ENCODE peak calls at places on chromosomes 12 and 14, in six cellular contexts. W, U, K, Q, J and Z are unnamed samples.

GRCh38 chr12:131132118-131132892 is 178.6 kb downstream of the ADGRD1 start:
- DNase-seq in W (peak; percentile 30), U (peak; percentile 47), K (peak; percentile 25), Q (no peak), J (no peak), Z (peak; percentile 90)

GRCh38 chr14:64549016-64549415 is 745 bp upstream of the PPP1R36 start:
- DNase-seq in W (no peak), U (no peak), K (no peak), Q (no peak), J (no peak), Z (no peak)

GRCh38 chr12:85057370-85057963 is 21.3 kb downstream of the LRRIQ1 start:
- DNase-seq in W (no peak), U (peak; percentile 39), K (no peak), Q (peak; percentile 58), J (no peak), Z (no peak)

GRCh38 chr12:54010972-54011664 is 2.3 kb downstream of the HOXC8 start:
- DNase-seq in W (no peak), U (no peak), K (no peak), Q (no peak), J (no peak), Z (no peak)

GRCh38 chr14:52797653-52798052 is 6.2 kb upstream of the GNPNAT1 start:
- DNase-seq in W (no peak), U (no peak), K (no peak), Q (no peak), J (no peak), Z (no peak)

GRCh38 chr12:62885242-62885641 is 49.7 kb downstream of the PPM1H start:
- DNase-seq in W (no peak), U (no peak), K (no peak), Q (no peak), J (no peak), Z (no peak)

GRCh38 chr14:50667491-50668007 is 557 bp downstream of the SAV1 start:
- DNase-seq in W (no peak), U (no peak), K (no peak), Q (no peak), J (no peak), Z (no peak)

GRCh38 chr14:76810953-76811400 is 1.7 kb downstream of the ANGEL1 start:
- DNase-seq in W (no peak), U (peak; percentile 13), K (no peak), Q (peak; percentile 59), J (no peak), Z (no peak)

GRCh38 chr14:60648934-60649814 is at the start of gene SIX1:
- DNase-seq in W (peak; percentile 28), U (peak; percentile 62), K (no peak), Q (peak; percentile 83), J (no peak), Z (no peak)

GRCh38 chr14:54487771-54488170 is 1.0 kb downstream of the GMFB start:
- DNase-seq in W (no peak), U (no peak), K (no peak), Q (peak; percentile 59), J (no peak), Z (no peak)

GRCh38 chr12:71551529-71551928 is 111.9 kb downstream of the LGR5 start:
- DNase-seq in W (no peak), U (peak; percentile 7), K (no peak), Q (peak; percentile 6), J (no peak), Z (no peak)

GRCh38 chr14:20608383-20609095 is 17.4 kb upstream of the RNASE12 start:
- DNase-seq in W (no peak), U (no peak), K (no peak), Q (no peak), J (no peak), Z (no peak)

GRCh38 chr12:122072031-122072970 is 6.3 kb upstream of the MLXIP start:
- DNase-seq in W (no peak), U (no peak), K (no peak), Q (peak; percentile 84), J (no peak), Z (no peak)

GRCh38 chr14:83520837-83521236 is 1987.2 kb upstream of the SEL1L start:
- DNase-seq in W (no peak), U (no peak), K (no peak), Q (no peak), J (no peak), Z (no peak)

GRCh38 chr14:35374273-35374681 is 30.3 kb downstream of the NFKBIA start:
- DNase-seq in W (peak; percentile 41), U (peak; percentile 35), K (peak; percentile 62), Q (peak; percentile 36), J (no peak), Z (no peak)

GRCh38 chr12:120079352-120080042 is 37.1 kb downstream of the RAB35 start:
- DNase-seq in W (no peak), U (peak; percentile 18), K (no peak), Q (no peak), J (no peak), Z (no peak)

GRCh38 chr14:79585845-79586244 is 625.5 kb downstream of the DIO2 start:
- DNase-seq in W (no peak), U (no peak), K (no peak), Q (no peak), J (no peak), Z (no peak)

DNA sequence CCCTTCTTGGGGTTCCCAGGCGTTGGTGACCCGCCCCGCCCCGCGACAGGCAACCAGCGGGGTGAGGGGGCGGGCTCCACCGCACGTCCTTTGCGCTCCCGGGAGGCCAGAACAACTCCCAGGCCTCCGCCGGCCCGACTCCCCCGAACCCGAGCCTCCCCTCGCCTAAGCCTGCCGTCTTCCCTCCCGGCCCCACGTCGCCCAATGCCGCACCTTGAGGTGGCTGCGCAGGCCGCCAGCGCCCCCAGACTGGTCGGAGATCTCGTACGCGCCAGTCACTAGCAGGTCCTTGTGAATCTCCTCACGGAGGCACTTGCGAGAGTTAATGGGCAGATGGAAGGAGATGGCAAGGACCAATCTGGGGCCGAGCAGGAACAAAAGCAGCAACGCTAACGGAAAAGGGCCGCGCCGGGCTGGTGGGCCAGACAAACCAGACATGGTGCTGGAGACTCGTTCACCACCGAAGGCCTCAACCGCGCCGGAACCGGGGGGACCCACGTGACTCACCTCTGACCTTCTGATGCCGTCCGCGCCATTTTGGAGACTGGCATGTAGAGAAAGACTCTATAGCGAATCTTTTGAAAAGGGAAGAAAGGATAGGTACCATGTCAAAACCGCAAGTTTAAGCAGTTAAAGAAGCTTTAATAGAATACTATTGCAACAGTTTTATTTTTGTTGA is at the start of gene TMED10:
- DNase-seq in W (peak; percentile 68), U (peak; percentile 78), K (peak; percentile 85), Q (peak; percentile 90), J (peak; percentile 98), Z (no peak)
- TF ChIP-seq CTCF in W (no peak), U (no peak), K (peak; percentile 29), Q (no peak), J (no peak), Z (no peak)

GRCh38 chr14:104593710-104594121 is 10.9 kb downstream of the TMEM179 start:
- DNase-seq in W (no peak), U (no peak), K (no peak), Q (no peak), J (no peak), Z (no peak)

GRCh38 chr14:104591506-104592291 is 12.1 kb downstream of the C14orf180 start:
- DNase-seq in W (no peak), U (no peak), K (no peak), Q (no peak), J (no peak), Z (no peak)

GRCh38 chr14:104593241-104593701 is 11.3 kb downstream of the TMEM179 start:
- DNase-seq in W (no peak), U (no peak), K (no peak), Q (no peak), J (no peak), Z (no peak)

GRCh38 chr14:104592292-104592672 is 12.3 kb downstream of the TMEM179 start:
- DNase-seq in W (no peak), U (no peak), K (no peak), Q (no peak), J (no peak), Z (no peak)

DNA sequence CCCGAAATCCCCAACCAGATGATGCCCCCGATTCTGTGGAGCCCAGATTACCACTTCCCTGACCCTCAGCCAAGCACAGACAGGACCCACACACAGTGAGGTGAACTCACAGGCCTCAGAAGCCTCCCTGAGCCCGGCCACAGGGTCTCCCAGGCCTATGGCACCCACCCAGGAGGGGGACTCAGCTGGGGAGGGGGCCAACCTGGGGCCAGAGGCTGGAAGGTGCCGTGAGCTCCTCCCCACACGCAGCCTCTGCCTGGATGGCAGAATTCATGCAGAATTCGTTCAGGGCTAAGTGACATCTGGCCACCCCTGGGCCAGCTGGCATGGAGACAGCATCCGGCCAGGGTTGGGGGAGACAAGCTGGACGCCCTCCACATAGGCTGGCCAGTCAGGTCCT is 11.8 kb downstream of the TMEM179 start:
- DNase-seq in W (no peak), U (no peak), K (no peak), Q (no peak), J (no peak), Z (no peak)
- TF ChIP-seq POLR2AphosphoS5 in W (no peak), U (no peak), K (no peak), Q (no peak), J (no peak), Z (no peak)

GRCh38 chr12:28239918-28240317 is 49.7 kb downstream of the CCDC91 start:
- DNase-seq in W (no peak), U (no peak), K (no peak), Q (no peak), J (no peak), Z (no peak)

GRCh38 chr12:28235985-28236384 is 45.7 kb downstream of the CCDC91 start:
- DNase-seq in W (no peak), U (no peak), K (no peak), Q (no peak), J (no peak), Z (no peak)

GRCh38 chr12:28240853-28241252 is 50.6 kb downstream of the CCDC91 start:
- DNase-seq in W (no peak), U (no peak), K (no peak), Q (no peak), J (no peak), Z (no peak)

GRCh38 chr12:28235017-28235416 is 44.8 kb downstream of the CCDC91 start:
- DNase-seq in W (no peak), U (no peak), K (no peak), Q (no peak), J (no peak), Z (no peak)

DNA sequence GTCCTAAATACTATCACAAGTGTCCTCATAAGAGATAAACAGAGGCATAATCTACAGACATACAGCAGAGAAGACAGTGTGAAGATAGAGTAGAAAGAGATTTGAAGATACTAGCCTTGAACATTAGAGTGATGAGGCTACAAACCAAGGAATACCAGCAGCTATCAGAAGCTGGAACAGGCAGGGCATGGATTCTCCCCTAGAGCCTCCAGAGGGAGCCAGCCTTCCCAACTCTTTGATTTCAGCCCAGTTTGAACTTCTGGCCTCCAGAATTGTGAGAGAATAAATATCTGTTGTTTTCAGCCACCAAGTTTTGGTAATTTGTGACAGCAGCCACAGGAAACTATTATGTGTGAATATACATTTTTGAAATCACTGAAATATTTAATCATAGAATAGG is 47.2 kb downstream of the CCDC91 start:
- DNase-seq in W (no peak), U (no peak), K (no peak), Q (no peak), J (no peak), Z (no peak)
- TF ChIP-seq CTCF in W (no peak), U (peak; percentile 48), K (no peak), Q (no peak), J (no peak), Z (no peak)

DNA sequence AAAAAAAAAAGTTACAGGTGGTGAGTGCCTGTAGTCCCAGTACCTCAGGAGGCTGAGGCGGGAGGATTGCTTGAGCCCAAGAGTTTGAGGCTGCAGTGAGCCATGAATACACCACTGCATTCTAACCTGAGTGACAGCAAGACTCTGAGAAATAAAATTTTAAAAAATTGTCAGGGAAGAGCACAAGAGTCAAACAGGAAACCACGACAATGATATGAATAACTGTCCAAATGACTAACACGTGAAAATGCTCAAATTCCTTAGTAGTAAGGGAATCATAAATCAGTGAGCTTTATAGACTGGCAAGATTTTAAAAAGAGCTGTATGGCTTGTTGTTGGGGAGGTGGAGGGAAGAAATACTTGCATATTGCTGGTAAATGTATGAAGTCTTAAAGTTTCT is 12.9 kb upstream of the ASPG start:
- DNase-seq in W (no peak), U (no peak), K (no peak), Q (no peak), J (no peak), Z (no peak)
- TF ChIP-seq POLR2AphosphoS5 in W (no peak), U (no peak), K (no peak), Q (no peak), J (no peak), Z (no peak)